ENCODE peak calls at places on chromosomes 11 and 22, in five cellular contexts. One of them, this sample, is unnamed.

GRCh38 chr11:12164061-12165014 is 53.9 kb downstream of the MICAL2 start:
- DNase-seq in mammary epithelial cell: peak; percentile 99
- DNase-seq in neural progenitor cell: no peak
- DNase-seq in PC-3: peak; percentile 96
- DNase-seq in HCT116: peak; percentile 93
- DNase-seq in this sample: peak; percentile 76

GRCh38 chr22:48665286-48666010 is 1162.2 kb downstream of the BRD1 start:
- DNase-seq in mammary epithelial cell: no peak
- DNase-seq in neural progenitor cell: no peak
- DNase-seq in PC-3: no peak
- DNase-seq in HCT116: no peak
- DNase-seq in this sample: no peak

GRCh38 chr11:92886243-92886905 is 83.1 kb upstream of the MTNR1B start:
- DNase-seq in mammary epithelial cell: peak; percentile 55
- DNase-seq in neural progenitor cell: peak; percentile 73
- DNase-seq in PC-3: peak; percentile 86
- DNase-seq in HCT116: peak; percentile 46
- DNase-seq in this sample: peak; percentile 75

GRCh38 chr11:112222303-112222702 is 3.9 kb upstream of the PTS start:
- DNase-seq in mammary epithelial cell: no peak
- DNase-seq in neural progenitor cell: no peak
- DNase-seq in PC-3: no peak
- DNase-seq in HCT116: no peak
- DNase-seq in this sample: no peak

GRCh38 chr11:2741377-2742131 is 41.8 kb upstream of the KCNQ1OT1 start:
- DNase-seq in mammary epithelial cell: no peak
- DNase-seq in neural progenitor cell: no peak
- DNase-seq in PC-3: peak; percentile 67
- DNase-seq in HCT116: no peak
- DNase-seq in this sample: peak; percentile 92

GRCh38 chr11:118984825-118985224 is 13.1 kb upstream of the CENATAC start:
- DNase-seq in mammary epithelial cell: no peak
- DNase-seq in neural progenitor cell: no peak
- DNase-seq in PC-3: no peak
- DNase-seq in HCT116: no peak
- DNase-seq in this sample: no peak

GRCh38 chr11:86246293-86246675 is 1.7 kb downstream of the EED start:
- DNase-seq in mammary epithelial cell: no peak
- DNase-seq in neural progenitor cell: no peak
- DNase-seq in PC-3: no peak
- DNase-seq in HCT116: no peak
- DNase-seq in this sample: no peak

GRCh38 chr11:107720305-107720775 is 8.5 kb upstream of the SLN start:
- DNase-seq in mammary epithelial cell: no peak
- DNase-seq in neural progenitor cell: no peak
- DNase-seq in PC-3: no peak
- DNase-seq in HCT116: no peak
- DNase-seq in this sample: no peak

GRCh38 chr11:118342503-118343161 is at the start of gene CD3D:
- DNase-seq in mammary epithelial cell: no peak
- DNase-seq in neural progenitor cell: no peak
- DNase-seq in PC-3: no peak
- DNase-seq in HCT116: no peak
- DNase-seq in this sample: no peak

GRCh38 chr11:119335091-119335654 is 846 bp downstream of the RNF26 start:
- DNase-seq in mammary epithelial cell: no peak
- DNase-seq in neural progenitor cell: no peak
- DNase-seq in PC-3: no peak
- DNase-seq in HCT116: no peak
- DNase-seq in this sample: no peak

GRCh38 chr11:13772223-13773046 is 104.0 kb downstream of the FAR1 start:
- DNase-seq in mammary epithelial cell: peak; percentile 58
- DNase-seq in neural progenitor cell: peak; percentile 81
- DNase-seq in PC-3: peak; percentile 76
- DNase-seq in HCT116: peak; percentile 67
- DNase-seq in this sample: peak; percentile 57

GRCh38 chr11:27795955-27796861 is 96.0 kb upstream of the BDNF start:
- DNase-seq in mammary epithelial cell: no peak
- DNase-seq in neural progenitor cell: peak; percentile 87
- DNase-seq in PC-3: no peak
- DNase-seq in HCT116: no peak
- DNase-seq in this sample: no peak

GRCh38 chr22:25399649-25400151 is 164.8 kb upstream of the GRK3 start:
- DNase-seq in mammary epithelial cell: no peak
- DNase-seq in neural progenitor cell: no peak
- DNase-seq in PC-3: no peak
- DNase-seq in HCT116: no peak
- DNase-seq in this sample: no peak

GRCh38 chr11:11998091-11998781 is 10.2 kb downstream of the DKK3 start:
- DNase-seq in mammary epithelial cell: peak; percentile 86
- DNase-seq in neural progenitor cell: no peak
- DNase-seq in PC-3: peak; percentile 88
- DNase-seq in HCT116: no peak
- DNase-seq in this sample: peak; percentile 88

GRCh38 chr11:104148696-104149095 is 15.3 kb downstream of the PDGFD start:
- DNase-seq in mammary epithelial cell: no peak
- DNase-seq in neural progenitor cell: no peak
- DNase-seq in PC-3: no peak
- DNase-seq in HCT116: no peak
- DNase-seq in this sample: no peak

GRCh38 chr11:128504489-128504888 is 82.9 kb downstream of the ETS1 start:
- DNase-seq in mammary epithelial cell: no peak
- DNase-seq in neural progenitor cell: no peak
- DNase-seq in PC-3: no peak
- DNase-seq in HCT116: no peak
- DNase-seq in this sample: no peak

GRCh38 chr11:134939905-134940304 is 527.9 kb upstream of the B3GAT1 start:
- DNase-seq in mammary epithelial cell: no peak
- DNase-seq in neural progenitor cell: peak; percentile 42
- DNase-seq in PC-3: no peak
- DNase-seq in HCT116: no peak
- DNase-seq in this sample: no peak

GRCh38 chr11:35174666-35175065 is 35.7 kb downstream of the CD44 start:
- DNase-seq in mammary epithelial cell: no peak
- DNase-seq in neural progenitor cell: no peak
- DNase-seq in PC-3: peak; percentile 46
- DNase-seq in HCT116: no peak
- DNase-seq in this sample: peak; percentile 92

GRCh38 chr22:37639070-37639760 is at the start of gene SH3BP1:
- DNase-seq in mammary epithelial cell: peak; percentile 32
- DNase-seq in neural progenitor cell: peak; percentile 80
- DNase-seq in PC-3: peak; percentile 46
- DNase-seq in HCT116: no peak
- DNase-seq in this sample: peak; percentile 21

GRCh38 chr11:109851780-109852390 is 241.3 kb upstream of the ZC3H12C start:
- DNase-seq in mammary epithelial cell: peak; percentile 43
- DNase-seq in neural progenitor cell: no peak
- DNase-seq in PC-3: peak; percentile 59
- DNase-seq in HCT116: no peak
- DNase-seq in this sample: peak; percentile 63

GRCh38 chr22:31630331-31631329 is 31.4 kb downstream of the PISD start:
- DNase-seq in mammary epithelial cell: peak; percentile 71
- DNase-seq in neural progenitor cell: peak; percentile 87
- DNase-seq in PC-3: peak; percentile 71
- DNase-seq in HCT116: no peak
- DNase-seq in this sample: peak; percentile 79

GRCh38 chr22:35258144-35258988 is 1.1 kb downstream of the HMGXB4 start:
- DNase-seq in mammary epithelial cell: peak; percentile 21
- DNase-seq in neural progenitor cell: peak; percentile 85
- DNase-seq in PC-3: peak; percentile 25
- DNase-seq in HCT116: no peak
- DNase-seq in this sample: peak; percentile 20

GRCh38 chr11:86795962-86796361 is 4.4 kb upstream of the PRSS23 start:
- DNase-seq in mammary epithelial cell: peak; percentile 60
- DNase-seq in neural progenitor cell: no peak
- DNase-seq in PC-3: no peak
- DNase-seq in HCT116: no peak
- DNase-seq in this sample: no peak

GRCh38 chr11:122362381-122362780 is 246.4 kb upstream of the BLID start:
- DNase-seq in mammary epithelial cell: no peak
- DNase-seq in neural progenitor cell: no peak
- DNase-seq in PC-3: no peak
- DNase-seq in HCT116: no peak
- DNase-seq in this sample: no peak

GRCh38 chr22:21624880-21625791 is 4.7 kb downstream of the YDJC start:
- DNase-seq in mammary epithelial cell: no peak
- DNase-seq in neural progenitor cell: no peak
- DNase-seq in PC-3: no peak
- DNase-seq in HCT116: no peak
- DNase-seq in this sample: no peak

GRCh38 chr11:8092587-8093424 is 11.8 kb downstream of the TUB start:
- DNase-seq in mammary epithelial cell: peak; percentile 48
- DNase-seq in neural progenitor cell: peak; percentile 77
- DNase-seq in PC-3: peak; percentile 76
- DNase-seq in HCT116: peak; percentile 56
- DNase-seq in this sample: peak; percentile 57

GRCh38 chr11:102438311-102439062 is 14.1 kb downstream of the TMEM123 start:
- DNase-seq in mammary epithelial cell: no peak
- DNase-seq in neural progenitor cell: no peak
- DNase-seq in PC-3: no peak
- DNase-seq in HCT116: no peak
- DNase-seq in this sample: no peak

DNA sequence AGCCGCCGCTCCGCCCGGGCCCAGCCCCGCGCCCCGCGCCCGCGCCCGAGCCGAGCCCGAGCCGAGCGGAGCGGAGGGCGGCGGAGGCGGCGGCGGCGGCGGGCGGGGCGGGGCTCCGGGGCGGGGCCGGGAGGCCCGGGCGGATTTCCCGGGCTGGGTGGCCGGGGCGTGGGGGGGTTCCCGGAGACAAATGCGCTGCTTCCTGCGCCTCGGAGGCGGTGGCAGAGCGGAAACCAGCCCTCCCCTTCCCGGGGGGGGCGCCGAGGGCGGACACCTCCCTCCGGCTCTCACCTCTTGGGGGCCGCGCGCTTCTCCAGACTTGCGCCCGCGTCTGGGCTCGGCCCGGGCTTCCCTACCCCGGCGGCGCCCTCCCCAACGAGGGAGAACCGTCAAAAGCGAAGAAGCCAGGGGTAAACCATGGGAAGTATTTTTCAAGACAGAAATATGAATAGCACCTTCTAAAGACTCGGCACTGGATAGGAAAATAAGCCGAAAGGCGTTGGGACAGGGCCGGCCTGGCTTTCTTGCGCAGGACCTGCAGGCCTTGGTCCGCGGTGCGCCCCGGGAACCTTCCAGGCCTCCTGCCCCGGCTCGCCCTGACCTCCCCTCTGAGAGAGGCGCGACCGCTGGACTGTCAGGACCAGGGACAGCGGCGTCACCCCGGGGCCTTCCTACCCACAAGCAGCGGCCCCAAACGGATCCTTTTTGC is at the start of gene MAPK11:
- DNase-seq in mammary epithelial cell: peak; percentile 64
- DNase-seq in neural progenitor cell: peak; percentile 92
- DNase-seq in PC-3: peak; percentile 54
- DNase-seq in HCT116: no peak
- DNase-seq in this sample: peak; percentile 72
- TF ChIP-seq EZH2 in mammary epithelial cell: no peak
- TF ChIP-seq EZH2 in neural progenitor cell: peak; percentile 70
- TF ChIP-seq EZH2 in PC-3: no peak
- TF ChIP-seq EZH2 in HCT116: no peak
- TF ChIP-seq EZH2 in this sample: no peak

GRCh38 chr22:50600541-50600940 is at the start of gene MAPK8IP2:
- DNase-seq in mammary epithelial cell: no peak
- DNase-seq in neural progenitor cell: peak; percentile 65
- DNase-seq in PC-3: peak; percentile 4
- DNase-seq in HCT116: no peak
- DNase-seq in this sample: no peak

GRCh38 chr22:50600967-50601668 is 525 bp downstream of the MAPK8IP2 start:
- DNase-seq in mammary epithelial cell: no peak
- DNase-seq in neural progenitor cell: no peak
- DNase-seq in PC-3: no peak
- DNase-seq in HCT116: no peak
- DNase-seq in this sample: no peak

GRCh38 chr22:50602338-50602700 is 1.7 kb downstream of the MAPK8IP2 start:
- DNase-seq in mammary epithelial cell: no peak
- DNase-seq in neural progenitor cell: no peak
- DNase-seq in PC-3: no peak
- DNase-seq in HCT116: no peak
- DNase-seq in this sample: no peak

GRCh38 chr22:50601669-50602337 is 1.2 kb downstream of the MAPK8IP2 start:
- DNase-seq in mammary epithelial cell: no peak
- DNase-seq in neural progenitor cell: no peak
- DNase-seq in PC-3: no peak
- DNase-seq in HCT116: no peak
- DNase-seq in this sample: no peak

DNA sequence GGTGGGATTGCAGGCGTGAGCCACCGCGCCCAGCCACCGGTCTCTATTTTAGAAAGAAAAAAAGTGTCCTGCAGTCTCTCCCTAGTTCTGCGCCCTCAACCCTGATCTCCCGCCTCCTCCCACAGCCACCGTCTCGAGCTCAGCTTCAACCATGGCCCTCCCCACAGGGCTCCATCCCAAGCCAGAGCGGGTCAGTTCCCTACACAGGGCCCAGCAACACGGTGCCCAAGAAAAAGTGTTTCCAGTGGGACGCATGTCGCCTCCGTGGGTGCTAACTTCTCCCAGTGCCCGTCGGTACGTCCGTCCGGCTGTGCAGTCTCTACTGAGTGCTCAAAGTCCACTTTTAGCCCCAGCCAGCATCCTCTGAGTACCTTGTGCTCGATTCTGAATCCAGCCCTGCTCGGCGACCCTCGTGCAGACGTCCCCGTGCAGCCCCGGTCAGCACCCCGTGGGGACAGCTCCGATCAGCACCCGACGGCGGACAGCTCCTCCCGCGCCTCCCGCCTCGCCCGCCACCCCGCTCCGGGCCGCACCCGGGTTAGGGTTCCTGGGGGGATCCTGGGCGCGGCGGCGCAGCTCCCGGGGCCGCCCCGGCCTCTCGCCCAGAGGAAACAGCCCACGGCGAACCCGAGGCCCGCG is 658 bp upstream of the MAPK8IP2 start:
- DNase-seq in mammary epithelial cell: peak; percentile 8
- DNase-seq in neural progenitor cell: peak; percentile 88
- DNase-seq in PC-3: peak; percentile 14
- DNase-seq in HCT116: no peak
- DNase-seq in this sample: no peak
- TF ChIP-seq EZH2 in mammary epithelial cell: no peak
- TF ChIP-seq EZH2 in neural progenitor cell: no peak
- TF ChIP-seq EZH2 in PC-3: no peak
- TF ChIP-seq EZH2 in HCT116: no peak
- TF ChIP-seq EZH2 in this sample: peak; percentile 77

DNA sequence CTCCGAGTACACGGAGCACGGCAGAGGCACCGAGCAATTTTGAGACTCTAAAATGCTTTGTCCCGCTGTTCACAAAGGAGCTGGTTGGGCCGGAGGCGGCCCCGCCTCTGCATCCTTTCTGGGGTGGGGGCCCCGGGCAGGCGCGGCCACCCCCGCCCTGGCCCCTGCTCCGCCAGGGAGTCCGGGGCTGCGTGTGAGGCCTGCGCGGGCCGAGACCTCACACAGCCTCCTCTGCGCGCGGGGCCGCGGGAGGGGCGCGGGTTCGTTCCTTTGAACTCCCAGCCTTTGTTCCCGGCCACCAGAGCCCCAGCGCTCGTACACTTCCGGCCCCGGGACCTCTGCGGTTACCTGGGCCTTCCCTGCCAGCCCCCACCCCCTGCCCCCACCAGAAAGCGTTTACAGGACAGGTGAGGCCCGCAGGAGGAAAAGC is 1.6 kb downstream of the FGF19 start:
- DNase-seq in mammary epithelial cell: no peak
- DNase-seq in neural progenitor cell: peak; percentile 67
- DNase-seq in PC-3: no peak
- DNase-seq in HCT116: no peak
- DNase-seq in this sample: no peak
- TF ChIP-seq EZH2 in mammary epithelial cell: no peak
- TF ChIP-seq EZH2 in neural progenitor cell: no peak
- TF ChIP-seq EZH2 in PC-3: no peak
- TF ChIP-seq EZH2 in HCT116: no peak
- TF ChIP-seq EZH2 in this sample: no peak

GRCh38 chr22:50530280-50530856 is 556 bp upstream of the TYMP start:
- DNase-seq in mammary epithelial cell: no peak
- DNase-seq in neural progenitor cell: peak; percentile 52
- DNase-seq in PC-3: peak; percentile 68
- DNase-seq in HCT116: peak; percentile 73
- DNase-seq in this sample: peak; percentile 83
- TF ChIP-seq EZH2 in mammary epithelial cell: no peak
- TF ChIP-seq EZH2 in neural progenitor cell: peak; percentile 85
- TF ChIP-seq EZH2 in PC-3: no peak
- TF ChIP-seq EZH2 in HCT116: no peak
- TF ChIP-seq EZH2 in this sample: no peak